ENCODE peak calls at places on chromosome 13, in five cellular contexts. One of them, this sample, is unnamed.

GRCh38 chr13:96898855-96899254 is 95.4 kb downstream of the OXGR1 start:
- DNase-seq in activated T-cell treated with anti-CD3 and anti-CD28 coated beads for 4 hours: no peak
- DNase-seq in breast epithelium: no peak
- DNase-seq in effector CD4-positive, alpha-beta T cell: no peak
- DNase-seq in stimulated activated CD8-positive, alpha-beta memory T cell treated with anti-CD3 and anti-CD28 coated beads, Interleukin-7, amount 100 ng/mL, for 1 hour: no peak
- DNase-seq in this sample: no peak

GRCh38 chr13:40665754-40666057 is 735 bp downstream of the FOXO1 start:
- DNase-seq in activated T-cell treated with anti-CD3 and anti-CD28 coated beads for 4 hours: peak; percentile 27
- DNase-seq in breast epithelium: no peak
- DNase-seq in effector CD4-positive, alpha-beta T cell: peak; percentile 44
- DNase-seq in stimulated activated CD8-positive, alpha-beta memory T cell treated with anti-CD3 and anti-CD28 coated beads, Interleukin-7, amount 100 ng/mL, for 1 hour: peak; percentile 15
- DNase-seq in this sample: no peak

GRCh38 chr13:109144693-109145437 is 515.5 kb downstream of the MYO16 start:
- DNase-seq in activated T-cell treated with anti-CD3 and anti-CD28 coated beads for 4 hours: no peak
- DNase-seq in breast epithelium: no peak
- DNase-seq in effector CD4-positive, alpha-beta T cell: no peak
- DNase-seq in stimulated activated CD8-positive, alpha-beta memory T cell treated with anti-CD3 and anti-CD28 coated beads, Interleukin-7, amount 100 ng/mL, for 1 hour: no peak
- DNase-seq in this sample: no peak

GRCh38 chr13:39656325-39656677 is 839 bp downstream of the COG6 start:
- DNase-seq in activated T-cell treated with anti-CD3 and anti-CD28 coated beads for 4 hours: no peak
- DNase-seq in breast epithelium: no peak
- DNase-seq in effector CD4-positive, alpha-beta T cell: no peak
- DNase-seq in stimulated activated CD8-positive, alpha-beta memory T cell treated with anti-CD3 and anti-CD28 coated beads, Interleukin-7, amount 100 ng/mL, for 1 hour: no peak
- DNase-seq in this sample: no peak

GRCh38 chr13:91572439-91572838 is 174.0 kb downstream of the GPC5 start:
- DNase-seq in activated T-cell treated with anti-CD3 and anti-CD28 coated beads for 4 hours: no peak
- DNase-seq in breast epithelium: no peak
- DNase-seq in effector CD4-positive, alpha-beta T cell: no peak
- DNase-seq in stimulated activated CD8-positive, alpha-beta memory T cell treated with anti-CD3 and anti-CD28 coated beads, Interleukin-7, amount 100 ng/mL, for 1 hour: no peak
- DNase-seq in this sample: no peak

GRCh38 chr13:84400711-84401110 is 518.4 kb upstream of the SLITRK1 start:
- DNase-seq in activated T-cell treated with anti-CD3 and anti-CD28 coated beads for 4 hours: no peak
- DNase-seq in breast epithelium: no peak
- DNase-seq in effector CD4-positive, alpha-beta T cell: no peak
- DNase-seq in stimulated activated CD8-positive, alpha-beta memory T cell treated with anti-CD3 and anti-CD28 coated beads, Interleukin-7, amount 100 ng/mL, for 1 hour: no peak
- DNase-seq in this sample: no peak

GRCh38 chr13:37526710-37527446 is 71.7 kb downstream of the POSTN start:
- DNase-seq in activated T-cell treated with anti-CD3 and anti-CD28 coated beads for 4 hours: no peak
- DNase-seq in breast epithelium: no peak
- DNase-seq in effector CD4-positive, alpha-beta T cell: no peak
- DNase-seq in stimulated activated CD8-positive, alpha-beta memory T cell treated with anti-CD3 and anti-CD28 coated beads, Interleukin-7, amount 100 ng/mL, for 1 hour: no peak
- DNase-seq in this sample: no peak

GRCh38 chr13:27857271-27857670 is 62.5 kb upstream of the PDX1 start:
- DNase-seq in activated T-cell treated with anti-CD3 and anti-CD28 coated beads for 4 hours: no peak
- DNase-seq in breast epithelium: no peak
- DNase-seq in effector CD4-positive, alpha-beta T cell: no peak
- DNase-seq in stimulated activated CD8-positive, alpha-beta memory T cell treated with anti-CD3 and anti-CD28 coated beads, Interleukin-7, amount 100 ng/mL, for 1 hour: no peak
- DNase-seq in this sample: no peak

GRCh38 chr13:68030152-68030809 is 800.1 kb upstream of the PCDH9 start:
- DNase-seq in activated T-cell treated with anti-CD3 and anti-CD28 coated beads for 4 hours: no peak
- DNase-seq in breast epithelium: no peak
- DNase-seq in effector CD4-positive, alpha-beta T cell: no peak
- DNase-seq in stimulated activated CD8-positive, alpha-beta memory T cell treated with anti-CD3 and anti-CD28 coated beads, Interleukin-7, amount 100 ng/mL, for 1 hour: no peak
- DNase-seq in this sample: no peak

GRCh38 chr13:42113478-42113877 is 65.0 kb downstream of the DGKH start:
- DNase-seq in activated T-cell treated with anti-CD3 and anti-CD28 coated beads for 4 hours: no peak
- DNase-seq in breast epithelium: no peak
- DNase-seq in effector CD4-positive, alpha-beta T cell: no peak
- DNase-seq in stimulated activated CD8-positive, alpha-beta memory T cell treated with anti-CD3 and anti-CD28 coated beads, Interleukin-7, amount 100 ng/mL, for 1 hour: no peak
- DNase-seq in this sample: no peak

GRCh38 chr13:113729329-113730019 is 29.6 kb upstream of the TMEM255B start:
- DNase-seq in activated T-cell treated with anti-CD3 and anti-CD28 coated beads for 4 hours: no peak
- DNase-seq in breast epithelium: no peak
- DNase-seq in effector CD4-positive, alpha-beta T cell: no peak
- DNase-seq in stimulated activated CD8-positive, alpha-beta memory T cell treated with anti-CD3 and anti-CD28 coated beads, Interleukin-7, amount 100 ng/mL, for 1 hour: no peak
- DNase-seq in this sample: peak; percentile 79

GRCh38 chr13:97211357-97211756 is 10.8 kb upstream of the MBNL2 start:
- DNase-seq in activated T-cell treated with anti-CD3 and anti-CD28 coated beads for 4 hours: no peak
- DNase-seq in breast epithelium: no peak
- DNase-seq in effector CD4-positive, alpha-beta T cell: no peak
- DNase-seq in stimulated activated CD8-positive, alpha-beta memory T cell treated with anti-CD3 and anti-CD28 coated beads, Interleukin-7, amount 100 ng/mL, for 1 hour: no peak
- DNase-seq in this sample: no peak

GRCh38 chr13:75359266-75359665 is 122.7 kb downstream of the TBC1D4 start:
- DNase-seq in activated T-cell treated with anti-CD3 and anti-CD28 coated beads for 4 hours: no peak
- DNase-seq in breast epithelium: no peak
- DNase-seq in effector CD4-positive, alpha-beta T cell: no peak
- DNase-seq in stimulated activated CD8-positive, alpha-beta memory T cell treated with anti-CD3 and anti-CD28 coated beads, Interleukin-7, amount 100 ng/mL, for 1 hour: no peak
- DNase-seq in this sample: no peak

GRCh38 chr13:25588336-25589060 is 216.7 kb downstream of the ATP8A2 start:
- DNase-seq in activated T-cell treated with anti-CD3 and anti-CD28 coated beads for 4 hours: no peak
- DNase-seq in breast epithelium: no peak
- DNase-seq in effector CD4-positive, alpha-beta T cell: no peak
- DNase-seq in stimulated activated CD8-positive, alpha-beta memory T cell treated with anti-CD3 and anti-CD28 coated beads, Interleukin-7, amount 100 ng/mL, for 1 hour: no peak
- DNase-seq in this sample: no peak

GRCh38 chr13:25494708-25495411 is 123.1 kb downstream of the ATP8A2 start:
- DNase-seq in activated T-cell treated with anti-CD3 and anti-CD28 coated beads for 4 hours: no peak
- DNase-seq in breast epithelium: no peak
- DNase-seq in effector CD4-positive, alpha-beta T cell: no peak
- DNase-seq in stimulated activated CD8-positive, alpha-beta memory T cell treated with anti-CD3 and anti-CD28 coated beads, Interleukin-7, amount 100 ng/mL, for 1 hour: no peak
- DNase-seq in this sample: no peak

GRCh38 chr13:23182142-23182541 is 1.4 kb downstream of the SGCG start:
- DNase-seq in activated T-cell treated with anti-CD3 and anti-CD28 coated beads for 4 hours: no peak
- DNase-seq in breast epithelium: no peak
- DNase-seq in effector CD4-positive, alpha-beta T cell: no peak
- DNase-seq in stimulated activated CD8-positive, alpha-beta memory T cell treated with anti-CD3 and anti-CD28 coated beads, Interleukin-7, amount 100 ng/mL, for 1 hour: no peak
- DNase-seq in this sample: no peak